ENCODE peak calls at places on chromosome 18, in five cellular contexts. One of them, this sample, is unnamed.

GRCh38 chr18:74963820-74964446 is 245.0 kb downstream of the PTGR3 start:
- DNase-seq in hepatic stellate cell: peak; percentile 11
- DNase-seq in activated CD4-positive, alpha-beta T cell treated with anti-CD3 and anti-CD28 coated beads for 48 hours: no peak
- DNase-seq in stimulated activated CD8-positive, alpha-beta memory T cell treated with anti-CD3 and anti-CD28 coated beads, Interleukin-2, amount 100 ng/mL, for 48 hours: no peak
- DNase-seq in fibroblast of pulmonary artery: peak; percentile 67
- DNase-seq in this sample: no peak

GRCh38 chr18:42706618-42707017 is 408.9 kb downstream of the RIT2 start:
- DNase-seq in activated CD4-positive, alpha-beta T cell treated with anti-CD3 and anti-CD28 coated beads for 48 hours: no peak
- DNase-seq in stimulated activated CD8-positive, alpha-beta memory T cell treated with anti-CD3 and anti-CD28 coated beads, Interleukin-2, amount 100 ng/mL, for 48 hours: no peak
- DNase-seq in fibroblast of pulmonary artery: peak; percentile 2
- DNase-seq in hepatic stellate cell: no peak
- DNase-seq in this sample: no peak

GRCh38 chr18:26309283-26309682 is 83.0 kb downstream of the TAF4B start:
- DNase-seq in hepatic stellate cell: peak; percentile 11
- DNase-seq in fibroblast of pulmonary artery: peak; percentile 69
- DNase-seq in activated CD4-positive, alpha-beta T cell treated with anti-CD3 and anti-CD28 coated beads for 48 hours: no peak
- DNase-seq in stimulated activated CD8-positive, alpha-beta memory T cell treated with anti-CD3 and anti-CD28 coated beads, Interleukin-2, amount 100 ng/mL, for 48 hours: no peak
- DNase-seq in this sample: no peak

GRCh38 chr18:77130229-77131099 is 2.1 kb downstream of the MBP start:
- DNase-seq in stimulated activated CD8-positive, alpha-beta memory T cell treated with anti-CD3 and anti-CD28 coated beads, Interleukin-2, amount 100 ng/mL, for 48 hours: no peak
- DNase-seq in fibroblast of pulmonary artery: no peak
- DNase-seq in activated CD4-positive, alpha-beta T cell treated with anti-CD3 and anti-CD28 coated beads for 48 hours: no peak
- DNase-seq in hepatic stellate cell: no peak
- DNase-seq in this sample: no peak

GRCh38 chr18:70132999-70133398 is 72.5 kb downstream of the RTTN start:
- DNase-seq in stimulated activated CD8-positive, alpha-beta memory T cell treated with anti-CD3 and anti-CD28 coated beads, Interleukin-2, amount 100 ng/mL, for 48 hours: no peak
- DNase-seq in activated CD4-positive, alpha-beta T cell treated with anti-CD3 and anti-CD28 coated beads for 48 hours: no peak
- DNase-seq in hepatic stellate cell: peak; percentile 30
- DNase-seq in fibroblast of pulmonary artery: peak; percentile 68
- DNase-seq in this sample: no peak

GRCh38 chr18:45958730-45959129 is 8.4 kb downstream of the EPG5 start:
- DNase-seq in hepatic stellate cell: no peak
- DNase-seq in stimulated activated CD8-positive, alpha-beta memory T cell treated with anti-CD3 and anti-CD28 coated beads, Interleukin-2, amount 100 ng/mL, for 48 hours: no peak
- DNase-seq in activated CD4-positive, alpha-beta T cell treated with anti-CD3 and anti-CD28 coated beads for 48 hours: no peak
- DNase-seq in fibroblast of pulmonary artery: no peak
- DNase-seq in this sample: no peak

GRCh38 chr18:59546164-59546563 is 151.1 kb downstream of the CCBE1 start:
- DNase-seq in hepatic stellate cell: no peak
- DNase-seq in stimulated activated CD8-positive, alpha-beta memory T cell treated with anti-CD3 and anti-CD28 coated beads, Interleukin-2, amount 100 ng/mL, for 48 hours: no peak
- DNase-seq in fibroblast of pulmonary artery: peak; percentile 77
- DNase-seq in activated CD4-positive, alpha-beta T cell treated with anti-CD3 and anti-CD28 coated beads for 48 hours: no peak
- DNase-seq in this sample: no peak

GRCh38 chr18:56085561-56085960 is 497.6 kb upstream of the TCF4 start:
- DNase-seq in hepatic stellate cell: no peak
- DNase-seq in fibroblast of pulmonary artery: peak; percentile 97
- DNase-seq in stimulated activated CD8-positive, alpha-beta memory T cell treated with anti-CD3 and anti-CD28 coated beads, Interleukin-2, amount 100 ng/mL, for 48 hours: no peak
- DNase-seq in activated CD4-positive, alpha-beta T cell treated with anti-CD3 and anti-CD28 coated beads for 48 hours: no peak
- DNase-seq in this sample: no peak

GRCh38 chr18:39624934-39625333 is 2059.3 kb upstream of the CELF4 start:
- DNase-seq in activated CD4-positive, alpha-beta T cell treated with anti-CD3 and anti-CD28 coated beads for 48 hours: no peak
- DNase-seq in hepatic stellate cell: no peak
- DNase-seq in fibroblast of pulmonary artery: peak; percentile 69
- DNase-seq in stimulated activated CD8-positive, alpha-beta memory T cell treated with anti-CD3 and anti-CD28 coated beads, Interleukin-2, amount 100 ng/mL, for 48 hours: no peak
- DNase-seq in this sample: no peak

GRCh38 chr18:3213231-3214059 is 6.3 kb downstream of the MYOM1 start:
- DNase-seq in stimulated activated CD8-positive, alpha-beta memory T cell treated with anti-CD3 and anti-CD28 coated beads, Interleukin-2, amount 100 ng/mL, for 48 hours: no peak
- DNase-seq in fibroblast of pulmonary artery: peak; percentile 45
- DNase-seq in activated CD4-positive, alpha-beta T cell treated with anti-CD3 and anti-CD28 coated beads for 48 hours: no peak
- DNase-seq in hepatic stellate cell: peak; percentile 50
- DNase-seq in this sample: no peak

GRCh38 chr18:74468547-74469014 is 11.5 kb upstream of the DIPK1C start:
- DNase-seq in stimulated activated CD8-positive, alpha-beta memory T cell treated with anti-CD3 and anti-CD28 coated beads, Interleukin-2, amount 100 ng/mL, for 48 hours: no peak
- DNase-seq in activated CD4-positive, alpha-beta T cell treated with anti-CD3 and anti-CD28 coated beads for 48 hours: no peak
- DNase-seq in fibroblast of pulmonary artery: peak; percentile 69
- DNase-seq in hepatic stellate cell: no peak
- DNase-seq in this sample: no peak

GRCh38 chr18:21335927-21336488 is 94.0 kb downstream of the GREB1L start:
- DNase-seq in fibroblast of pulmonary artery: no peak
- DNase-seq in activated CD4-positive, alpha-beta T cell treated with anti-CD3 and anti-CD28 coated beads for 48 hours: no peak
- DNase-seq in hepatic stellate cell: no peak
- DNase-seq in stimulated activated CD8-positive, alpha-beta memory T cell treated with anti-CD3 and anti-CD28 coated beads, Interleukin-2, amount 100 ng/mL, for 48 hours: no peak
- DNase-seq in this sample: no peak

GRCh38 chr18:6489977-6490376 is 75.3 kb upstream of the L3MBTL4 start:
- DNase-seq in stimulated activated CD8-positive, alpha-beta memory T cell treated with anti-CD3 and anti-CD28 coated beads, Interleukin-2, amount 100 ng/mL, for 48 hours: no peak
- DNase-seq in fibroblast of pulmonary artery: no peak
- DNase-seq in activated CD4-positive, alpha-beta T cell treated with anti-CD3 and anti-CD28 coated beads for 48 hours: no peak
- DNase-seq in hepatic stellate cell: no peak
- DNase-seq in this sample: no peak

GRCh38 chr18:39724652-39725051 is 2159.1 kb upstream of the CELF4 start:
- DNase-seq in activated CD4-positive, alpha-beta T cell treated with anti-CD3 and anti-CD28 coated beads for 48 hours: no peak
- DNase-seq in stimulated activated CD8-positive, alpha-beta memory T cell treated with anti-CD3 and anti-CD28 coated beads, Interleukin-2, amount 100 ng/mL, for 48 hours: no peak
- DNase-seq in hepatic stellate cell: no peak
- DNase-seq in fibroblast of pulmonary artery: peak; percentile 23
- DNase-seq in this sample: no peak

GRCh38 chr18:76491801-76492668 is 3.0 kb downstream of the ZNF516 start:
- DNase-seq in hepatic stellate cell: peak; percentile 49
- DNase-seq in fibroblast of pulmonary artery: peak; percentile 41
- DNase-seq in activated CD4-positive, alpha-beta T cell treated with anti-CD3 and anti-CD28 coated beads for 48 hours: peak; percentile 51
- DNase-seq in stimulated activated CD8-positive, alpha-beta memory T cell treated with anti-CD3 and anti-CD28 coated beads, Interleukin-2, amount 100 ng/mL, for 48 hours: no peak
- DNase-seq in this sample: no peak

GRCh38 chr18:52395146-52395852 is 55.3 kb downstream of the DCC start:
- DNase-seq in hepatic stellate cell: no peak
- DNase-seq in fibroblast of pulmonary artery: no peak
- DNase-seq in stimulated activated CD8-positive, alpha-beta memory T cell treated with anti-CD3 and anti-CD28 coated beads, Interleukin-2, amount 100 ng/mL, for 48 hours: no peak
- DNase-seq in activated CD4-positive, alpha-beta T cell treated with anti-CD3 and anti-CD28 coated beads for 48 hours: no peak
- DNase-seq in this sample: no peak

GRCh38 chr18:79950440-79951341 is 762 bp downstream of the SLC66A2 start:
- DNase-seq in hepatic stellate cell: peak; percentile 69
- DNase-seq in fibroblast of pulmonary artery: no peak
- DNase-seq in activated CD4-positive, alpha-beta T cell treated with anti-CD3 and anti-CD28 coated beads for 48 hours: peak; percentile 35
- DNase-seq in stimulated activated CD8-positive, alpha-beta memory T cell treated with anti-CD3 and anti-CD28 coated beads, Interleukin-2, amount 100 ng/mL, for 48 hours: no peak
- DNase-seq in this sample: no peak

GRCh38 chr18:10475633-10476388 is 21.4 kb downstream of the APCDD1 start:
- DNase-seq in activated CD4-positive, alpha-beta T cell treated with anti-CD3 and anti-CD28 coated beads for 48 hours: no peak
- DNase-seq in stimulated activated CD8-positive, alpha-beta memory T cell treated with anti-CD3 and anti-CD28 coated beads, Interleukin-2, amount 100 ng/mL, for 48 hours: no peak
- DNase-seq in hepatic stellate cell: no peak
- DNase-seq in fibroblast of pulmonary artery: no peak
- DNase-seq in this sample: no peak

GRCh38 chr18:10239138-10239537 is 215.3 kb upstream of the APCDD1 start:
- DNase-seq in activated CD4-positive, alpha-beta T cell treated with anti-CD3 and anti-CD28 coated beads for 48 hours: no peak
- DNase-seq in hepatic stellate cell: no peak
- DNase-seq in stimulated activated CD8-positive, alpha-beta memory T cell treated with anti-CD3 and anti-CD28 coated beads, Interleukin-2, amount 100 ng/mL, for 48 hours: no peak
- DNase-seq in fibroblast of pulmonary artery: peak; percentile 58
- DNase-seq in this sample: no peak

GRCh38 chr18:48541026-48541746 is 2.4 kb downstream of the CTIF start:
- DNase-seq in activated CD4-positive, alpha-beta T cell treated with anti-CD3 and anti-CD28 coated beads for 48 hours: peak; percentile 23
- DNase-seq in hepatic stellate cell: peak; percentile 82
- DNase-seq in stimulated activated CD8-positive, alpha-beta memory T cell treated with anti-CD3 and anti-CD28 coated beads, Interleukin-2, amount 100 ng/mL, for 48 hours: peak; percentile 13
- DNase-seq in fibroblast of pulmonary artery: peak; percentile 76
- DNase-seq in this sample: peak; percentile 52

GRCh38 chr18:71442830-71443229 is 1101.3 kb downstream of the CBLN2 start:
- DNase-seq in hepatic stellate cell: no peak
- DNase-seq in activated CD4-positive, alpha-beta T cell treated with anti-CD3 and anti-CD28 coated beads for 48 hours: no peak
- DNase-seq in stimulated activated CD8-positive, alpha-beta memory T cell treated with anti-CD3 and anti-CD28 coated beads, Interleukin-2, amount 100 ng/mL, for 48 hours: no peak
- DNase-seq in fibroblast of pulmonary artery: peak; percentile 88
- DNase-seq in this sample: no peak

GRCh38 chr18:24214913-24215312 is 76.1 kb downstream of the CABYR start:
- DNase-seq in activated CD4-positive, alpha-beta T cell treated with anti-CD3 and anti-CD28 coated beads for 48 hours: no peak
- DNase-seq in hepatic stellate cell: no peak
- DNase-seq in fibroblast of pulmonary artery: no peak
- DNase-seq in stimulated activated CD8-positive, alpha-beta memory T cell treated with anti-CD3 and anti-CD28 coated beads, Interleukin-2, amount 100 ng/mL, for 48 hours: no peak
- DNase-seq in this sample: no peak

GRCh38 chr18:9231852-9232476 is 95.4 kb downstream of the ANKRD12 start:
- DNase-seq in activated CD4-positive, alpha-beta T cell treated with anti-CD3 and anti-CD28 coated beads for 48 hours: no peak
- DNase-seq in fibroblast of pulmonary artery: no peak
- DNase-seq in stimulated activated CD8-positive, alpha-beta memory T cell treated with anti-CD3 and anti-CD28 coated beads, Interleukin-2, amount 100 ng/mL, for 48 hours: no peak
- DNase-seq in hepatic stellate cell: no peak
- DNase-seq in this sample: no peak

GRCh38 chr18:48003426-48004349 is 73.2 kb upstream of the SMAD2 start:
- DNase-seq in activated CD4-positive, alpha-beta T cell treated with anti-CD3 and anti-CD28 coated beads for 48 hours: no peak
- DNase-seq in fibroblast of pulmonary artery: peak; percentile 67
- DNase-seq in stimulated activated CD8-positive, alpha-beta memory T cell treated with anti-CD3 and anti-CD28 coated beads, Interleukin-2, amount 100 ng/mL, for 48 hours: no peak
- DNase-seq in hepatic stellate cell: no peak
- DNase-seq in this sample: no peak

GRCh38 chr18:24672165-24672950 is 211.9 kb downstream of the HRH4 start:
- DNase-seq in hepatic stellate cell: no peak
- DNase-seq in stimulated activated CD8-positive, alpha-beta memory T cell treated with anti-CD3 and anti-CD28 coated beads, Interleukin-2, amount 100 ng/mL, for 48 hours: no peak
- DNase-seq in fibroblast of pulmonary artery: no peak
- DNase-seq in activated CD4-positive, alpha-beta T cell treated with anti-CD3 and anti-CD28 coated beads for 48 hours: no peak
- DNase-seq in this sample: no peak

GRCh38 chr18:37435996-37436395 is 129.6 kb downstream of the CELF4 start:
- DNase-seq in activated CD4-positive, alpha-beta T cell treated with anti-CD3 and anti-CD28 coated beads for 48 hours: no peak
- DNase-seq in stimulated activated CD8-positive, alpha-beta memory T cell treated with anti-CD3 and anti-CD28 coated beads, Interleukin-2, amount 100 ng/mL, for 48 hours: no peak
- DNase-seq in fibroblast of pulmonary artery: no peak
- DNase-seq in hepatic stellate cell: no peak
- DNase-seq in this sample: no peak

GRCh38 chr18:75544496-75544895 is 117.0 kb upstream of the SMIM21 start:
- DNase-seq in hepatic stellate cell: no peak
- DNase-seq in activated CD4-positive, alpha-beta T cell treated with anti-CD3 and anti-CD28 coated beads for 48 hours: no peak
- DNase-seq in stimulated activated CD8-positive, alpha-beta memory T cell treated with anti-CD3 and anti-CD28 coated beads, Interleukin-2, amount 100 ng/mL, for 48 hours: no peak
- DNase-seq in fibroblast of pulmonary artery: peak; percentile 25
- DNase-seq in this sample: no peak

GRCh38 chr18:22180722-22181121 is 11.3 kb downstream of the GATA6 start:
- DNase-seq in hepatic stellate cell: no peak
- DNase-seq in stimulated activated CD8-positive, alpha-beta memory T cell treated with anti-CD3 and anti-CD28 coated beads, Interleukin-2, amount 100 ng/mL, for 48 hours: no peak
- DNase-seq in activated CD4-positive, alpha-beta T cell treated with anti-CD3 and anti-CD28 coated beads for 48 hours: no peak
- DNase-seq in fibroblast of pulmonary artery: no peak
- DNase-seq in this sample: no peak

GRCh38 chr18:1604751-1605150 is 700.1 kb downstream of the ADCYAP1 start:
- DNase-seq in hepatic stellate cell: no peak
- DNase-seq in fibroblast of pulmonary artery: no peak
- DNase-seq in stimulated activated CD8-positive, alpha-beta memory T cell treated with anti-CD3 and anti-CD28 coated beads, Interleukin-2, amount 100 ng/mL, for 48 hours: no peak
- DNase-seq in activated CD4-positive, alpha-beta T cell treated with anti-CD3 and anti-CD28 coated beads for 48 hours: no peak
- DNase-seq in this sample: no peak

GRCh38 chr18:23053756-23054457 is 81.4 kb upstream of the CABLES1 start:
- DNase-seq in fibroblast of pulmonary artery: peak; percentile 64
- DNase-seq in hepatic stellate cell: peak; percentile 50
- DNase-seq in stimulated activated CD8-positive, alpha-beta memory T cell treated with anti-CD3 and anti-CD28 coated beads, Interleukin-2, amount 100 ng/mL, for 48 hours: no peak
- DNase-seq in activated CD4-positive, alpha-beta T cell treated with anti-CD3 and anti-CD28 coated beads for 48 hours: no peak
- DNase-seq in this sample: no peak

GRCh38 chr18:59954241-59954640 is 54.4 kb downstream of the PMAIP1 start:
- DNase-seq in activated CD4-positive, alpha-beta T cell treated with anti-CD3 and anti-CD28 coated beads for 48 hours: no peak
- DNase-seq in stimulated activated CD8-positive, alpha-beta memory T cell treated with anti-CD3 and anti-CD28 coated beads, Interleukin-2, amount 100 ng/mL, for 48 hours: no peak
- DNase-seq in fibroblast of pulmonary artery: no peak
- DNase-seq in hepatic stellate cell: no peak
- DNase-seq in this sample: no peak

GRCh38 chr18:76801567-76802505 is 20.5 kb upstream of the ZNF236 start:
- DNase-seq in stimulated activated CD8-positive, alpha-beta memory T cell treated with anti-CD3 and anti-CD28 coated beads, Interleukin-2, amount 100 ng/mL, for 48 hours: peak; percentile 43
- DNase-seq in fibroblast of pulmonary artery: peak; percentile 56
- DNase-seq in activated CD4-positive, alpha-beta T cell treated with anti-CD3 and anti-CD28 coated beads for 48 hours: peak; percentile 63
- DNase-seq in hepatic stellate cell: peak; percentile 78
- DNase-seq in this sample: peak; percentile 85

GRCh38 chr18:13562494-13563029 is 163.8 kb downstream of the FAM210A start:
- DNase-seq in hepatic stellate cell: no peak
- DNase-seq in activated CD4-positive, alpha-beta T cell treated with anti-CD3 and anti-CD28 coated beads for 48 hours: peak; percentile 96
- DNase-seq in fibroblast of pulmonary artery: no peak
- DNase-seq in stimulated activated CD8-positive, alpha-beta memory T cell treated with anti-CD3 and anti-CD28 coated beads, Interleukin-2, amount 100 ng/mL, for 48 hours: peak; percentile 84
- DNase-seq in this sample: peak; percentile 41

GRCh38 chr18:3029215-3029972 is 16.4 kb upstream of the LPIN2 start:
- DNase-seq in hepatic stellate cell: peak; percentile 77
- DNase-seq in fibroblast of pulmonary artery: peak; percentile 39
- DNase-seq in stimulated activated CD8-positive, alpha-beta memory T cell treated with anti-CD3 and anti-CD28 coated beads, Interleukin-2, amount 100 ng/mL, for 48 hours: no peak
- DNase-seq in activated CD4-positive, alpha-beta T cell treated with anti-CD3 and anti-CD28 coated beads for 48 hours: no peak
- DNase-seq in this sample: no peak

GRCh38 chr18:47413327-47413726 is 161.9 kb upstream of the SKOR2 start:
- DNase-seq in activated CD4-positive, alpha-beta T cell treated with anti-CD3 and anti-CD28 coated beads for 48 hours: no peak
- DNase-seq in hepatic stellate cell: no peak
- DNase-seq in fibroblast of pulmonary artery: no peak
- DNase-seq in stimulated activated CD8-positive, alpha-beta memory T cell treated with anti-CD3 and anti-CD28 coated beads, Interleukin-2, amount 100 ng/mL, for 48 hours: no peak
- DNase-seq in this sample: no peak

GRCh38 chr18:68623342-68623741 is 91.6 kb downstream of the TMX3 start:
- DNase-seq in hepatic stellate cell: peak; percentile 63
- DNase-seq in stimulated activated CD8-positive, alpha-beta memory T cell treated with anti-CD3 and anti-CD28 coated beads, Interleukin-2, amount 100 ng/mL, for 48 hours: no peak
- DNase-seq in fibroblast of pulmonary artery: peak; percentile 86
- DNase-seq in activated CD4-positive, alpha-beta T cell treated with anti-CD3 and anti-CD28 coated beads for 48 hours: peak; percentile 30
- DNase-seq in this sample: peak; percentile 9

GRCh38 chr18:7170292-7170691 is 52.7 kb upstream of the LAMA1 start:
- DNase-seq in activated CD4-positive, alpha-beta T cell treated with anti-CD3 and anti-CD28 coated beads for 48 hours: no peak
- DNase-seq in fibroblast of pulmonary artery: no peak
- DNase-seq in stimulated activated CD8-positive, alpha-beta memory T cell treated with anti-CD3 and anti-CD28 coated beads, Interleukin-2, amount 100 ng/mL, for 48 hours: no peak
- DNase-seq in hepatic stellate cell: no peak
- DNase-seq in this sample: no peak

GRCh38 chr18:7919565-7919964 is 352.4 kb downstream of the PTPRM start:
- DNase-seq in hepatic stellate cell: no peak
- DNase-seq in activated CD4-positive, alpha-beta T cell treated with anti-CD3 and anti-CD28 coated beads for 48 hours: no peak
- DNase-seq in stimulated activated CD8-positive, alpha-beta memory T cell treated with anti-CD3 and anti-CD28 coated beads, Interleukin-2, amount 100 ng/mL, for 48 hours: no peak
- DNase-seq in fibroblast of pulmonary artery: no peak
- DNase-seq in this sample: no peak

GRCh38 chr18:80103231-80103630 is 5.8 kb upstream of the ADNP2 start:
- DNase-seq in stimulated activated CD8-positive, alpha-beta memory T cell treated with anti-CD3 and anti-CD28 coated beads, Interleukin-2, amount 100 ng/mL, for 48 hours: no peak
- DNase-seq in fibroblast of pulmonary artery: no peak
- DNase-seq in hepatic stellate cell: peak; percentile 59
- DNase-seq in activated CD4-positive, alpha-beta T cell treated with anti-CD3 and anti-CD28 coated beads for 48 hours: no peak
- DNase-seq in this sample: no peak

This sample was measured in GM12892.